ENCODE peak calls at places on chromosomes 1 and 21, in nine cellular contexts. P is occipital lobe; R is activated T-helper 1 cell treated with anti-CD3 and anti-CD28 coated beads, Interleukin-2, amount 50 U/mL, for 16 hours; U is GM20000; G is fibroblast of pulmonary artery; T is mucosa of gallbladder; M is Caki2; J is AG10803; I is activated T-cell treated with anti-CD3 and anti-CD28 coated beads for 1 hour. Z is an unnamed sample.

GRCh38 chr1:33348194-33348593 is 27.3 kb upstream of the A3GALT2 start:
- DNase-seq in P (no peak), R (no peak), U (no peak), G (peak; percentile 46), T (no peak), M (no peak), J (peak; percentile 60), I (no peak), Z (peak; percentile 56)

GRCh38 chr1:234330843-234331215 is 42.4 kb upstream of the COA6 start:
- DNase-seq in P (no peak), R (no peak), U (no peak), G (no peak), T (no peak), M (no peak), J (peak; percentile 3), I (no peak), Z (peak; percentile 10)

GRCh38 chr1:218034464-218034863 is 250.6 kb upstream of the RRP15 start:
- DNase-seq in P (no peak), R (no peak), U (no peak), G (no peak), T (no peak), M (no peak), J (no peak), I (no peak), Z (no peak)

GRCh38 chr1:7110306-7110705 is 325.1 kb downstream of the CAMTA1 start:
- DNase-seq in P (no peak), R (no peak), U (no peak), G (no peak), T (no peak), M (no peak), J (no peak), I (no peak), Z (no peak)

GRCh38 chr1:54581621-54582035 is 33.6 kb downstream of the ACOT11 start:
- DNase-seq in P (peak; percentile 69), R (no peak), U (no peak), G (peak; percentile 84), T (peak; percentile 93), M (peak; percentile 85), J (peak; percentile 89), I (no peak), Z (peak; percentile 56)

GRCh38 chr1:240352769-240353168 is 259.2 kb downstream of the GREM2 start:
- DNase-seq in P (no peak), R (no peak), U (no peak), G (peak; percentile 69), T (no peak), M (peak; percentile 3), J (peak; percentile 18), I (no peak), Z (peak; percentile 93)

GRCh38 chr21:38171723-38172344 is 85.0 kb upstream of the KCNJ15 start:
- DNase-seq in P (no peak), R (no peak), U (no peak), G (peak; percentile 41), T (no peak), M (peak; percentile 78), J (peak; percentile 67), I (no peak), Z (peak; percentile 37)

GRCh38 chr1:77533660-77534295 is 148.7 kb downstream of the ZZZ3 start:
- DNase-seq in P (peak; percentile 12), R (peak; percentile 21), U (peak; percentile 80), G (peak; percentile 83), T (peak; percentile 51), M (peak; percentile 37), J (peak; percentile 80), I (peak; percentile 48), Z (peak; percentile 78)

GRCh38 chr1:154351363-154352068 is 26.2 kb downstream of the ATP8B2 start:
- DNase-seq in P (no peak), R (no peak), U (peak; percentile 3), G (no peak), T (peak; percentile 53), M (no peak), J (no peak), I (no peak), Z (no peak)

GRCh38 chr1:1182491-1183220 is 9.0 kb downstream of the TTLL10 start:
- DNase-seq in P (no peak), R (no peak), U (no peak), G (no peak), T (no peak), M (no peak), J (no peak), I (no peak), Z (no peak)

GRCh38 chr1:221849897-221850296 is 108.0 kb upstream of the DUSP10 start:
- DNase-seq in P (no peak), R (no peak), U (no peak), G (no peak), T (no peak), M (no peak), J (no peak), I (no peak), Z (no peak)

GRCh38 chr1:73065585-73065984 is 783.2 kb upstream of the NEGR1 start:
- DNase-seq in P (no peak), R (no peak), U (no peak), G (no peak), T (no peak), M (no peak), J (no peak), I (no peak), Z (no peak)

Z was measured in iris pigment epithelial cell.